ENCODE peak calls at places on chromosome 22, in ten cellular contexts. One of them, this sample, is unnamed.

GRCh38 chr22:38754247-38755154 is 1.3 kb downstream of the SUN2 start:
- DNase-seq in prostate gland: peak; percentile 97
- DNase-seq in lung: peak; percentile 76
- DNase-seq in tibial nerve: peak; percentile 65
- DNase-seq in brain microvascular endothelial cell: no peak
- DNase-seq in mammary epithelial cell: peak; percentile 81
- DNase-seq in adrenal gland: peak; percentile 62
- DNase-seq in IMR-90: peak; percentile 43
- DNase-seq in psoas muscle: peak; percentile 62
- DNase-seq in OCI-LY7: peak; percentile 57
- DNase-seq in this sample: peak; percentile 57

GRCh38 chr22:49016909-49017768 is 810.5 kb downstream of the BRD1 start:
- DNase-seq in brain microvascular endothelial cell: no peak
- DNase-seq in mammary epithelial cell: no peak
- DNase-seq in psoas muscle: no peak
- DNase-seq in OCI-LY7: no peak
- DNase-seq in IMR-90: no peak
- DNase-seq in adrenal gland: peak; percentile 4
- DNase-seq in lung: no peak
- DNase-seq in prostate gland: no peak
- DNase-seq in tibial nerve: peak; percentile 9
- DNase-seq in this sample: no peak

GRCh38 chr22:28019360-28019759 is 100.3 kb upstream of the PITPNB start:
- DNase-seq in brain microvascular endothelial cell: no peak
- DNase-seq in prostate gland: no peak
- DNase-seq in mammary epithelial cell: peak; percentile 60
- DNase-seq in OCI-LY7: no peak
- DNase-seq in lung: no peak
- DNase-seq in psoas muscle: peak; percentile 78
- DNase-seq in adrenal gland: peak; percentile 83
- DNase-seq in tibial nerve: no peak
- DNase-seq in IMR-90: no peak
- DNase-seq in this sample: no peak

GRCh38 chr22:30310881-30311771 is 15.6 kb downstream of the TBC1D10A start:
- DNase-seq in tibial nerve: peak; percentile 75
- DNase-seq in adrenal gland: peak; percentile 92
- DNase-seq in brain microvascular endothelial cell: no peak
- DNase-seq in lung: peak; percentile 73
- DNase-seq in prostate gland: peak; percentile 70
- DNase-seq in psoas muscle: no peak
- DNase-seq in IMR-90: peak; percentile 61
- DNase-seq in mammary epithelial cell: peak; percentile 61
- DNase-seq in OCI-LY7: no peak
- DNase-seq in this sample: peak; percentile 80

GRCh38 chr22:36042240-36042639 is 13.6 kb upstream of the RBFOX2 start:
- DNase-seq in prostate gland: no peak
- DNase-seq in IMR-90: no peak
- DNase-seq in adrenal gland: no peak
- DNase-seq in mammary epithelial cell: no peak
- DNase-seq in psoas muscle: no peak
- DNase-seq in brain microvascular endothelial cell: no peak
- DNase-seq in tibial nerve: no peak
- DNase-seq in OCI-LY7: no peak
- DNase-seq in lung: no peak
- DNase-seq in this sample: no peak

GRCh38 chr22:35299717-35300497 is at the start of gene TOM1:
- DNase-seq in psoas muscle: peak; percentile 97
- DNase-seq in prostate gland: peak; percentile 96
- DNase-seq in lung: peak; percentile 97
- DNase-seq in mammary epithelial cell: peak; percentile 98
- DNase-seq in OCI-LY7: peak; percentile 99
- DNase-seq in IMR-90: peak; percentile 99
- DNase-seq in tibial nerve: peak; percentile 92
- DNase-seq in adrenal gland: peak; percentile 97
- DNase-seq in brain microvascular endothelial cell: peak; percentile 99
- DNase-seq in this sample: peak; percentile 97

GRCh38 chr22:29344137-29344536 is 28.6 kb upstream of the RASL10A start:
- DNase-seq in adrenal gland: peak; percentile 78
- DNase-seq in mammary epithelial cell: peak; percentile 90
- DNase-seq in psoas muscle: peak; percentile 87
- DNase-seq in prostate gland: peak; percentile 80
- DNase-seq in brain microvascular endothelial cell: peak; percentile 90
- DNase-seq in IMR-90: peak; percentile 79
- DNase-seq in OCI-LY7: no peak
- DNase-seq in tibial nerve: no peak
- DNase-seq in lung: peak; percentile 72
- DNase-seq in this sample: peak; percentile 68

GRCh38 chr22:47152938-47153337 is 390.5 kb downstream of the TBC1D22A start:
- DNase-seq in prostate gland: no peak
- DNase-seq in adrenal gland: no peak
- DNase-seq in brain microvascular endothelial cell: no peak
- DNase-seq in psoas muscle: no peak
- DNase-seq in IMR-90: peak; percentile 49
- DNase-seq in lung: no peak
- DNase-seq in OCI-LY7: no peak
- DNase-seq in tibial nerve: no peak
- DNase-seq in mammary epithelial cell: no peak
- DNase-seq in this sample: no peak

GRCh38 chr22:35384567-35384966 is 3.7 kb downstream of the HMOX1 start:
- DNase-seq in mammary epithelial cell: no peak
- DNase-seq in brain microvascular endothelial cell: no peak
- DNase-seq in tibial nerve: no peak
- DNase-seq in adrenal gland: no peak
- DNase-seq in lung: no peak
- DNase-seq in IMR-90: no peak
- DNase-seq in prostate gland: no peak
- DNase-seq in OCI-LY7: no peak
- DNase-seq in psoas muscle: no peak
- DNase-seq in this sample: no peak

GRCh38 chr22:38706101-38706884 is 549 bp downstream of the GTPBP1 start:
- DNase-seq in tibial nerve: no peak
- DNase-seq in prostate gland: peak; percentile 21
- DNase-seq in psoas muscle: peak; percentile 53
- DNase-seq in mammary epithelial cell: peak; percentile 29
- DNase-seq in lung: peak; percentile 57
- DNase-seq in adrenal gland: peak; percentile 62
- DNase-seq in IMR-90: peak; percentile 27
- DNase-seq in OCI-LY7: peak; percentile 20
- DNase-seq in brain microvascular endothelial cell: no peak
- DNase-seq in this sample: no peak

GRCh38 chr22:27775087-27775697 is 26.4 kb downstream of the MN1 start:
- DNase-seq in IMR-90: peak; percentile 7
- DNase-seq in mammary epithelial cell: no peak
- DNase-seq in adrenal gland: no peak
- DNase-seq in brain microvascular endothelial cell: peak; percentile 37
- DNase-seq in tibial nerve: no peak
- DNase-seq in psoas muscle: peak; percentile 49
- DNase-seq in OCI-LY7: no peak
- DNase-seq in prostate gland: no peak
- DNase-seq in lung: no peak
- DNase-seq in this sample: no peak

GRCh38 chr22:27420186-27420816 is 381.3 kb downstream of the MN1 start:
- DNase-seq in tibial nerve: no peak
- DNase-seq in lung: no peak
- DNase-seq in mammary epithelial cell: no peak
- DNase-seq in OCI-LY7: no peak
- DNase-seq in brain microvascular endothelial cell: no peak
- DNase-seq in prostate gland: no peak
- DNase-seq in adrenal gland: no peak
- DNase-seq in psoas muscle: no peak
- DNase-seq in IMR-90: peak; percentile 25
- DNase-seq in this sample: peak; percentile 36

GRCh38 chr22:36405671-36406070 is 17.9 kb upstream of the MYH9 start:
- DNase-seq in psoas muscle: peak; percentile 32
- DNase-seq in adrenal gland: no peak
- DNase-seq in prostate gland: no peak
- DNase-seq in mammary epithelial cell: peak; percentile 63
- DNase-seq in lung: peak; percentile 72
- DNase-seq in tibial nerve: no peak
- DNase-seq in OCI-LY7: peak; percentile 88
- DNase-seq in brain microvascular endothelial cell: no peak
- DNase-seq in IMR-90: no peak
- DNase-seq in this sample: no peak

GRCh38 chr22:37563153-37564081 is 3.1 kb downstream of the CDC42EP1 start:
- DNase-seq in psoas muscle: peak; percentile 83
- DNase-seq in IMR-90: peak; percentile 97
- DNase-seq in prostate gland: peak; percentile 63
- DNase-seq in brain microvascular endothelial cell: peak; percentile 96
- DNase-seq in OCI-LY7: no peak
- DNase-seq in mammary epithelial cell: peak; percentile 95
- DNase-seq in lung: peak; percentile 85
- DNase-seq in adrenal gland: peak; percentile 95
- DNase-seq in tibial nerve: peak; percentile 68
- DNase-seq in this sample: peak; percentile 71
- H3K27ac ChIP-seq in psoas muscle: peak overlapping the region; percentile 85
- H3K27ac ChIP-seq in IMR-90: peak overlapping the region; percentile 71
- H3K27ac ChIP-seq in prostate gland: peak overlapping the region; percentile 97
- H3K27ac ChIP-seq in brain microvascular endothelial cell: peak overlapping the region; percentile 96
- H3K27ac ChIP-seq in OCI-LY7: no peak overlapping the region
- H3K27ac ChIP-seq in mammary epithelial cell: peak overlapping the region; percentile 90
- H3K27ac ChIP-seq in lung: peak overlapping the region; percentile 34
- H3K27ac ChIP-seq in adrenal gland: peak overlapping the region; percentile 89
- H3K27ac ChIP-seq in tibial nerve: peak overlapping the region; percentile 100
- H3K27ac ChIP-seq in this sample: peak overlapping the region; percentile 100

GRCh38 chr22:45210174-45210573 is 30.5 kb downstream of the KIAA0930 start:
- DNase-seq in mammary epithelial cell: no peak
- DNase-seq in tibial nerve: no peak
- DNase-seq in adrenal gland: no peak
- DNase-seq in OCI-LY7: no peak
- DNase-seq in psoas muscle: no peak
- DNase-seq in lung: no peak
- DNase-seq in brain microvascular endothelial cell: no peak
- DNase-seq in IMR-90: no peak
- DNase-seq in prostate gland: no peak
- DNase-seq in this sample: no peak
- TF ChIP-seq CTCF in mammary epithelial cell: no peak
- TF ChIP-seq CTCF in tibial nerve: no peak
- TF ChIP-seq CTCF in adrenal gland: no peak
- TF ChIP-seq CTCF in OCI-LY7: no peak
- TF ChIP-seq CTCF in psoas muscle: no peak
- TF ChIP-seq CTCF in lung: no peak
- TF ChIP-seq CTCF in brain microvascular endothelial cell: no peak
- TF ChIP-seq CTCF in IMR-90: no peak
- TF ChIP-seq CTCF in prostate gland: no peak
- TF ChIP-seq CTCF in this sample: no peak

GRCh38 chr22:40450651-40451050 is 80.3 kb downstream of the SGSM3 start:
- DNase-seq in OCI-LY7: no peak
- DNase-seq in psoas muscle: no peak
- DNase-seq in prostate gland: no peak
- DNase-seq in mammary epithelial cell: no peak
- DNase-seq in tibial nerve: no peak
- DNase-seq in lung: no peak
- DNase-seq in IMR-90: no peak
- DNase-seq in brain microvascular endothelial cell: no peak
- DNase-seq in adrenal gland: no peak
- DNase-seq in this sample: no peak

GRCh38 chr22:40451230-40451629 is 80.8 kb downstream of the SGSM3 start:
- DNase-seq in mammary epithelial cell: no peak
- DNase-seq in lung: no peak
- DNase-seq in prostate gland: no peak
- DNase-seq in brain microvascular endothelial cell: no peak
- DNase-seq in IMR-90: no peak
- DNase-seq in tibial nerve: no peak
- DNase-seq in adrenal gland: no peak
- DNase-seq in psoas muscle: no peak
- DNase-seq in OCI-LY7: no peak
- DNase-seq in this sample: no peak

GRCh38 chr22:40449676-40450035 is 79.3 kb downstream of the SGSM3 start:
- DNase-seq in brain microvascular endothelial cell: peak; percentile 37
- DNase-seq in prostate gland: no peak
- DNase-seq in IMR-90: peak; percentile 62
- DNase-seq in tibial nerve: no peak
- DNase-seq in mammary epithelial cell: peak; percentile 15
- DNase-seq in OCI-LY7: no peak
- DNase-seq in lung: no peak
- DNase-seq in adrenal gland: no peak
- DNase-seq in psoas muscle: no peak
- DNase-seq in this sample: no peak

GRCh38 chr22:40452730-40453487 is 82.5 kb downstream of the SGSM3 start:
- DNase-seq in mammary epithelial cell: no peak
- DNase-seq in prostate gland: no peak
- DNase-seq in OCI-LY7: no peak
- DNase-seq in adrenal gland: no peak
- DNase-seq in psoas muscle: no peak
- DNase-seq in brain microvascular endothelial cell: no peak
- DNase-seq in tibial nerve: no peak
- DNase-seq in IMR-90: peak; percentile 46
- DNase-seq in lung: no peak
- DNase-seq in this sample: no peak

GRCh38 chr22:40453676-40454075 is 83.3 kb downstream of the SGSM3 start:
- DNase-seq in lung: no peak
- DNase-seq in OCI-LY7: no peak
- DNase-seq in mammary epithelial cell: no peak
- DNase-seq in IMR-90: peak; percentile 43
- DNase-seq in tibial nerve: no peak
- DNase-seq in adrenal gland: no peak
- DNase-seq in brain microvascular endothelial cell: no peak
- DNase-seq in prostate gland: no peak
- DNase-seq in psoas muscle: no peak
- DNase-seq in this sample: no peak
- H3K27ac ChIP-seq in lung: no peak overlapping the region
- H3K27ac ChIP-seq in OCI-LY7: no peak overlapping the region
- H3K27ac ChIP-seq in mammary epithelial cell: no peak overlapping the region
- H3K27ac ChIP-seq in IMR-90: no peak overlapping the region
- H3K27ac ChIP-seq in tibial nerve: peak overlapping the region; percentile 43
- H3K27ac ChIP-seq in adrenal gland: no peak overlapping the region
- H3K27ac ChIP-seq in brain microvascular endothelial cell: no peak overlapping the region
- H3K27ac ChIP-seq in prostate gland: no peak overlapping the region
- H3K27ac ChIP-seq in psoas muscle: no peak overlapping the region
- H3K27ac ChIP-seq in this sample: no peak overlapping the region

GRCh38 chr22:20130319-20130718 is 1.3 kb upstream of the ZDHHC8 start:
- DNase-seq in psoas muscle: no peak
- DNase-seq in brain microvascular endothelial cell: no peak
- DNase-seq in OCI-LY7: no peak
- DNase-seq in prostate gland: no peak
- DNase-seq in tibial nerve: no peak
- DNase-seq in lung: no peak
- DNase-seq in IMR-90: no peak
- DNase-seq in mammary epithelial cell: no peak
- DNase-seq in adrenal gland: no peak
- DNase-seq in this sample: no peak
- TF ChIP-seq CTCF in psoas muscle: no peak
- TF ChIP-seq CTCF in brain microvascular endothelial cell: no peak
- TF ChIP-seq CTCF in OCI-LY7: no peak
- TF ChIP-seq CTCF in prostate gland: no peak
- TF ChIP-seq CTCF in tibial nerve: no peak
- TF ChIP-seq CTCF in lung: no peak
- TF ChIP-seq CTCF in IMR-90: no peak
- TF ChIP-seq CTCF in mammary epithelial cell: peak; percentile 44
- TF ChIP-seq CTCF in adrenal gland: no peak
- TF ChIP-seq CTCF in this sample: no peak

DNA sequence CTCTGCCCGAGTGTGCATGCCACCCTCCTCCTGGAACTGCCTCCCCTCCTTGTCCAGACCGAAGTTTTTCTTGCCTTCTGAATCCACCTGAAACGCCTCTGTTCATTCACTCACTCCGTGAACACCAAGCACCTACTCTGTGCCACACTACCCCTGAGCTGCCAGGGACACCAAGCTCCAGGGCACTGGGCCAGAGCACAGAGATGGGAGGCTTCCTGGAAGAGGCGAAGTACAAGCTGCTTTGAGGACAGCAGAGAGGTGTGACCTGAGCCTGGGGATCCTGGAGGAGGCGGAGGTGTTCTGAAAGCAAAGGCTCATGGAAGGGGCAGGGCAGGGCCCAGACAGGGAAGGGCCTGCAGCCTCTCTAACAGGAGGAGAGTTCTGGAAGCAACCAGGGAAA is 47.5 kb downstream of the SCUBE1 start:
- DNase-seq in prostate gland: no peak
- DNase-seq in psoas muscle: no peak
- DNase-seq in tibial nerve: no peak
- DNase-seq in IMR-90: no peak
- DNase-seq in lung: no peak
- DNase-seq in brain microvascular endothelial cell: no peak
- DNase-seq in OCI-LY7: no peak
- DNase-seq in mammary epithelial cell: no peak
- DNase-seq in adrenal gland: no peak
- DNase-seq in this sample: no peak
- H3K27ac ChIP-seq in prostate gland: no peak overlapping the region
- H3K27ac ChIP-seq in psoas muscle: no peak overlapping the region
- H3K27ac ChIP-seq in tibial nerve: peak overlapping the region; percentile 89
- H3K27ac ChIP-seq in IMR-90: no peak overlapping the region
- H3K27ac ChIP-seq in lung: no peak overlapping the region
- H3K27ac ChIP-seq in brain microvascular endothelial cell: no peak overlapping the region
- H3K27ac ChIP-seq in OCI-LY7: no peak overlapping the region
- H3K27ac ChIP-seq in mammary epithelial cell: no peak overlapping the region
- H3K27ac ChIP-seq in adrenal gland: no peak overlapping the region
- H3K27ac ChIP-seq in this sample: no peak overlapping the region